ENCODE peak calls at places on chromosomes 4 and X, in six cellular contexts. One of them, this sample, is unnamed.

GRCh38 chrX:153886915-153887314 is 942 bp upstream of the L1CAM start:
- DNase-seq in H1: no peak
- DNase-seq in stomach: no peak
- DNase-seq in foreskin fibroblast: no peak
- DNase-seq in psoas muscle: peak; percentile 36
- DNase-seq in ovary: no peak
- DNase-seq in this sample: no peak

GRCh38 chr4:183532823-183533222 is 28.0 kb downstream of the ING2 start:
- DNase-seq in ovary: no peak
- DNase-seq in stomach: no peak
- DNase-seq in foreskin fibroblast: peak; percentile 50
- DNase-seq in psoas muscle: no peak
- DNase-seq in H1: no peak
- DNase-seq in this sample: peak; percentile 24

GRCh38 chr4:6275351-6275750 is 5.7 kb downstream of the WFS1 start:
- DNase-seq in H1: no peak
- DNase-seq in ovary: no peak
- DNase-seq in stomach: no peak
- DNase-seq in psoas muscle: no peak
- DNase-seq in foreskin fibroblast: no peak
- DNase-seq in this sample: no peak

GRCh38 chrX:120309873-120310730 is 1.2 kb downstream of the TMEM255A start:
- DNase-seq in psoas muscle: no peak
- DNase-seq in ovary: peak; percentile 28
- DNase-seq in H1: peak; percentile 48
- DNase-seq in stomach: no peak
- DNase-seq in foreskin fibroblast: no peak
- DNase-seq in this sample: peak; percentile 7

GRCh38 chr4:150070464-150071170 is 7.6 kb upstream of the DCLK2 start:
- DNase-seq in psoas muscle: no peak
- DNase-seq in ovary: no peak
- DNase-seq in foreskin fibroblast: no peak
- DNase-seq in H1: no peak
- DNase-seq in stomach: no peak
- DNase-seq in this sample: no peak

GRCh38 chr4:8435656-8436121 is 4.8 kb downstream of the ACOX3 start:
- DNase-seq in psoas muscle: no peak
- DNase-seq in ovary: peak; percentile 31
- DNase-seq in H1: no peak
- DNase-seq in stomach: peak; percentile 36
- DNase-seq in foreskin fibroblast: no peak
- DNase-seq in this sample: peak; percentile 14

GRCh38 chrX:56728752-56729151 is 291 bp upstream of the NBDY start:
- DNase-seq in psoas muscle: no peak
- DNase-seq in ovary: no peak
- DNase-seq in H1: no peak
- DNase-seq in stomach: no peak
- DNase-seq in foreskin fibroblast: peak; percentile 14
- DNase-seq in this sample: peak; percentile 14

GRCh38 chrX:7996414-7996813 is 69.2 kb upstream of the PNPLA4 start:
- DNase-seq in stomach: peak; percentile 28
- DNase-seq in foreskin fibroblast: no peak
- DNase-seq in ovary: no peak
- DNase-seq in psoas muscle: no peak
- DNase-seq in H1: no peak
- DNase-seq in this sample: peak; percentile 46

GRCh38 chr4:139144911-139145551 is 32.0 kb downstream of the ELF2 start:
- DNase-seq in H1: no peak
- DNase-seq in ovary: no peak
- DNase-seq in psoas muscle: no peak
- DNase-seq in stomach: peak; percentile 59
- DNase-seq in foreskin fibroblast: no peak
- DNase-seq in this sample: no peak

GRCh38 chrX:150234126-150234525 is 129.0 kb upstream of the MAMLD1 start:
- DNase-seq in H1: no peak
- DNase-seq in stomach: no peak
- DNase-seq in ovary: no peak
- DNase-seq in psoas muscle: no peak
- DNase-seq in foreskin fibroblast: peak; percentile 26
- DNase-seq in this sample: peak; percentile 13

GRCh38 chr4:73964862-73965611 is 16.8 kb downstream of the PF4 start:
- DNase-seq in foreskin fibroblast: no peak
- DNase-seq in stomach: peak; percentile 64
- DNase-seq in ovary: no peak
- DNase-seq in H1: peak; percentile 79
- DNase-seq in psoas muscle: no peak
- DNase-seq in this sample: peak; percentile 42
- TF ChIP-seq CTCF in foreskin fibroblast: peak; percentile 14
- TF ChIP-seq CTCF in stomach: no peak
- TF ChIP-seq CTCF in ovary: no peak
- TF ChIP-seq CTCF in H1: peak; percentile 92
- TF ChIP-seq CTCF in psoas muscle: no peak
- TF ChIP-seq CTCF in this sample: peak; percentile 37

GRCh38 chrX:139202742-139203410 is 327.7 kb upstream of the F9 start:
- DNase-seq in ovary: no peak
- DNase-seq in H1: peak; percentile 50
- DNase-seq in psoas muscle: peak; percentile 44
- DNase-seq in foreskin fibroblast: no peak
- DNase-seq in stomach: no peak
- DNase-seq in this sample: no peak
- H3K4me3 ChIP-seq in ovary: no peak overlapping the region
- H3K4me3 ChIP-seq in H1: peak overlapping the region; percentile 24
- H3K4me3 ChIP-seq in psoas muscle: peak overlapping the region; percentile 69
- H3K4me3 ChIP-seq in foreskin fibroblast: peak overlapping the region; percentile 62
- H3K4me3 ChIP-seq in stomach: peak overlapping the region; percentile 59
- H3K4me3 ChIP-seq in this sample: no peak overlapping the region

GRCh38 chrX:107775734-107776511 is at the start of gene TSC22D3:
- DNase-seq in psoas muscle: peak; percentile 92
- DNase-seq in ovary: peak; percentile 79
- DNase-seq in foreskin fibroblast: peak; percentile 63
- DNase-seq in stomach: peak; percentile 83
- DNase-seq in H1: peak; percentile 63
- DNase-seq in this sample: peak; percentile 81
- TF ChIP-seq CTCF in psoas muscle: peak; percentile 7
- TF ChIP-seq CTCF in ovary: peak; percentile 8
- TF ChIP-seq CTCF in foreskin fibroblast: no peak
- TF ChIP-seq CTCF in stomach: no peak
- TF ChIP-seq CTCF in H1: no peak
- TF ChIP-seq CTCF in this sample: peak; percentile 9

DNA sequence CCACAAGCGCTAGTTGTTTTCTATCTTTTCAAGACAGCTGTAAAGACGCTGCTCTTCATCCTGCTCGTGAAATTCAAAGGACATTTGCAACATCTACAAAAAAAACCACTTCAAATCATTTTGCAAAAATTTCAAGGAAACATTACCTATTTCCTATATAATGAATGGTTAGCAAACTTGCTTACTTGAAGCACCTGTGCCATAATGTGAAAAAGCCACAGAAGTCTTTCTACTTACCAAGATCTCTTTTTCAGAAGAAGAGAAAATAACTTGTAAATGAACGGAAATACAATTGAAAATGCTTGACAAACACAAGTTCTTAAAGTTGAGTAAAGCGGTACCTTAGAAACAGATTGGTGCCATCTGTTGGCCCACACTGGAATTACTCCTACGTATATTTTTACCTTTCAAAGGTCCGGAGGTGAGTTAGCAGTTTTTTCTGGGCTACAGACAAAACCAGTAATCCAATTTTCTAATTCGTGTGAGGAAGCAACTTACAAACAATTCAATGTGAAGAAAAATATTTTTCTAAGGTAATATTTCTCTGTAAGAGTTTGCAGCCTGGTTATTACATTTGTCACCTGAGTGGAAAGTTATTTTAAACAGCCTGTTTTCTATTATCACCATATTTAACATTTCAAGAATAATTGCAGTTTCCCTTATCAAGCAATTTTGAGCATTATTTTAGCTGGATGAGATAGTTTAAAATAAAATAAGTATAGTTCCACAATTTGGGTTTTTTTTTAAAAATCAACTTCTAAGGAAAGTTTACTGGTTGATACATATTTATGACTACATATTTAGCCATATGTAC is at the start of gene TLR6:
- DNase-seq in foreskin fibroblast: no peak
- DNase-seq in psoas muscle: no peak
- DNase-seq in stomach: peak; percentile 68
- DNase-seq in H1: peak; percentile 63
- DNase-seq in ovary: no peak
- DNase-seq in this sample: peak; percentile 83
- H3K4me3 ChIP-seq in foreskin fibroblast: peak within 1 kb of the TSS; percentile 23
- H3K4me3 ChIP-seq in psoas muscle: peak within 1 kb of the TSS; percentile 51
- H3K4me3 ChIP-seq in stomach: peak within 1 kb of the TSS; percentile 18
- H3K4me3 ChIP-seq in H1: no peak within 1 kb of the TSS
- H3K4me3 ChIP-seq in ovary: peak within 1 kb of the TSS; percentile 19
- H3K4me3 ChIP-seq in this sample: no peak within 1 kb of the TSS

DNA sequence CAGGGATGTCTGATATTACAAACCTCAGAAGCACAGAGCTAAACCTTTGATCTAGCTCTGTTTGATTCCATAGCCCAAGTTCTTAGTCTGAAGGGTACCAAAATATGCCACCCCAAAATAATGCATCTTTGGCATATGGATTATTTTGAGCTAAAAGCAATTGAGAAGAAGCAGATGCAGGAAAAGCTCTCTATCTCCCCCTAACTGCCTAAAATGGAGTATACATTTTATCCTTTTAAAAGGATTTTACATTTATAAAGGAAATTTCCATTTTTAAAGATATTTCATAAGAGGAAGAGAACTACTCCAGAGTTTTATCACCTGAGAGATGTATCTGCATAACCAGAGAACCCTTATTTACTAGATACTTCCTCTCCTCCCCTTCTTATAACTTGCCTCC is 158.7 kb downstream of the ZNF674 start:
- DNase-seq in H1: no peak
- DNase-seq in ovary: no peak
- DNase-seq in foreskin fibroblast: no peak
- DNase-seq in psoas muscle: no peak
- DNase-seq in stomach: no peak
- DNase-seq in this sample: no peak
- TF ChIP-seq CTCF in H1: no peak
- TF ChIP-seq CTCF in ovary: no peak
- TF ChIP-seq CTCF in foreskin fibroblast: peak; percentile 6
- TF ChIP-seq CTCF in psoas muscle: no peak
- TF ChIP-seq CTCF in stomach: no peak
- TF ChIP-seq CTCF in this sample: peak; percentile 37

GRCh38 chr4:171746418-171746817 is 66.8 kb upstream of the GALNTL6 start:
- DNase-seq in ovary: no peak
- DNase-seq in stomach: no peak
- DNase-seq in psoas muscle: no peak
- DNase-seq in H1: no peak
- DNase-seq in foreskin fibroblast: no peak
- DNase-seq in this sample: no peak
- H3K4me3 ChIP-seq in ovary: no peak overlapping the region
- H3K4me3 ChIP-seq in stomach: no peak overlapping the region
- H3K4me3 ChIP-seq in psoas muscle: no peak overlapping the region
- H3K4me3 ChIP-seq in H1: no peak overlapping the region
- H3K4me3 ChIP-seq in foreskin fibroblast: no peak overlapping the region
- H3K4me3 ChIP-seq in this sample: no peak overlapping the region

DNA sequence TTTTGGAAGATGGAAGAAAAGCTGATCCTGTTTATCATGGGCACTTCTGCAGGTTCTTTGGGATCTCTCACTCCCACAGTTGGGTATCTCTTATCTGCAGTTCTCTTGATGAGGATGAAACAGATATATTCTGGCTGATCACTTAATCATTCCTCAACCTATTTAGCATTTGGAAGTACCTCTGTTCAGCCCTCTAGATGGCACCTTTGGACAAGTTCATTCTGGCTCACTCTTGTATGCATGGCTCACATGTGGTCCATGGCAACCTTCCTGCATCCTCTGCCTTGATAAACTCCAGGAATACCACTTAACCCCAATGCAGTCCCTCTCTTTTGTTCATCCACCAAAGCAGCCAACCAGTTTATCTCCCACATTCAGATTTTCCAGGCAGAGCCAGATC is 74.2 kb downstream of the SMARCA5 start:
- DNase-seq in psoas muscle: no peak
- DNase-seq in H1: no peak
- DNase-seq in ovary: no peak
- DNase-seq in stomach: no peak
- DNase-seq in foreskin fibroblast: no peak
- DNase-seq in this sample: peak; percentile 50
- TF ChIP-seq CTCF in psoas muscle: peak; percentile 20
- TF ChIP-seq CTCF in H1: no peak
- TF ChIP-seq CTCF in ovary: no peak
- TF ChIP-seq CTCF in stomach: no peak
- TF ChIP-seq CTCF in foreskin fibroblast: no peak
- TF ChIP-seq CTCF in this sample: peak; percentile 17

GRCh38 chrX:130174051-130174704 is 2.4 kb downstream of the RAB33A start:
- DNase-seq in H1: no peak
- DNase-seq in stomach: no peak
- DNase-seq in foreskin fibroblast: peak; percentile 51
- DNase-seq in psoas muscle: no peak
- DNase-seq in ovary: peak; percentile 24
- DNase-seq in this sample: peak; percentile 62

GRCh38 chrX:130170752-130171445 is 863 bp upstream of the RAB33A start:
- DNase-seq in stomach: peak; percentile 31
- DNase-seq in ovary: no peak
- DNase-seq in H1: peak; percentile 71
- DNase-seq in psoas muscle: no peak
- DNase-seq in foreskin fibroblast: no peak
- DNase-seq in this sample: no peak

GRCh38 chrX:130171446-130172126 is at the start of gene RAB33A:
- DNase-seq in stomach: no peak
- DNase-seq in psoas muscle: no peak
- DNase-seq in ovary: peak; percentile 13
- DNase-seq in foreskin fibroblast: no peak
- DNase-seq in H1: peak; percentile 57
- DNase-seq in this sample: peak; percentile 21

GRCh38 chrX:130173190-130173895 is 1.6 kb downstream of the RAB33A start:
- DNase-seq in psoas muscle: no peak
- DNase-seq in foreskin fibroblast: peak; percentile 73
- DNase-seq in ovary: peak; percentile 17
- DNase-seq in stomach: no peak
- DNase-seq in H1: no peak
- DNase-seq in this sample: peak; percentile 82

GRCh38 chrX:130172127-130172834 is 519 bp downstream of the RAB33A start:
- DNase-seq in ovary: no peak
- DNase-seq in H1: peak; percentile 47
- DNase-seq in foreskin fibroblast: no peak
- DNase-seq in stomach: no peak
- DNase-seq in psoas muscle: no peak
- DNase-seq in this sample: no peak
- H3K4me3 ChIP-seq in ovary: peak overlapping the region; percentile 29
- H3K4me3 ChIP-seq in H1: peak overlapping the region; percentile 53
- H3K4me3 ChIP-seq in foreskin fibroblast: peak overlapping the region; percentile 56
- H3K4me3 ChIP-seq in stomach: peak overlapping the region; percentile 55
- H3K4me3 ChIP-seq in psoas muscle: peak overlapping the region; percentile 64
- H3K4me3 ChIP-seq in this sample: peak overlapping the region; percentile 43